ENCODE peak calls at places on chromosomes 4 and X, in five cellular contexts. One of them, this sample, is unnamed.

GRCh38 chrX:93695981-93696380 is 22.0 kb downstream of the FAM133A start:
- DNase-seq in ascending aorta: no peak
- DNase-seq in OCI-LY7: no peak
- DNase-seq in fibroblast of mammary gland: no peak
- DNase-seq in lower lobe of right lung: no peak
- DNase-seq in this sample: no peak

GRCh38 chr4:187276786-187277408 is 553.2 kb upstream of the FAT1 start:
- DNase-seq in ascending aorta: no peak
- DNase-seq in OCI-LY7: no peak
- DNase-seq in fibroblast of mammary gland: peak; percentile 38
- DNase-seq in lower lobe of right lung: no peak
- DNase-seq in this sample: no peak

GRCh38 chrX:111353810-111354209 is 58.2 kb downstream of the DCX start:
- DNase-seq in ascending aorta: no peak
- DNase-seq in OCI-LY7: no peak
- DNase-seq in fibroblast of mammary gland: peak; percentile 88
- DNase-seq in lower lobe of right lung: no peak
- DNase-seq in this sample: no peak

GRCh38 chrX:154526901-154527675 is 11.1 kb upstream of the FAM3A start:
- DNase-seq in ascending aorta: peak; percentile 87
- DNase-seq in OCI-LY7: peak; percentile 80
- DNase-seq in fibroblast of mammary gland: peak; percentile 69
- DNase-seq in lower lobe of right lung: peak; percentile 82
- DNase-seq in this sample: peak; percentile 52

GRCh38 chrX:76477352-76477751 is 49.8 kb downstream of the MAGEE1 start:
- DNase-seq in ascending aorta: no peak
- DNase-seq in OCI-LY7: no peak
- DNase-seq in fibroblast of mammary gland: no peak
- DNase-seq in lower lobe of right lung: no peak
- DNase-seq in this sample: no peak

GRCh38 chrX:73447311-73447794 is 500 bp downstream of the CDX4 start:
- DNase-seq in ascending aorta: no peak
- DNase-seq in OCI-LY7: no peak
- DNase-seq in fibroblast of mammary gland: no peak
- DNase-seq in lower lobe of right lung: no peak
- DNase-seq in this sample: no peak

GRCh38 chr4:40909363-40909876 is 159.7 kb downstream of the NSUN7 start:
- DNase-seq in ascending aorta: peak; percentile 86
- DNase-seq in OCI-LY7: no peak
- DNase-seq in fibroblast of mammary gland: peak; percentile 83
- DNase-seq in lower lobe of right lung: no peak
- DNase-seq in this sample: no peak

GRCh38 chrX:1392376-1393130 is 640 bp upstream of the SLC25A6 start:
- DNase-seq in ascending aorta: no peak
- DNase-seq in OCI-LY7: peak; percentile 69
- DNase-seq in fibroblast of mammary gland: peak; percentile 73
- DNase-seq in lower lobe of right lung: no peak
- DNase-seq in this sample: peak; percentile 50

GRCh38 chrX:111624169-111624568 is 56.8 kb upstream of the ALG13 start:
- DNase-seq in ascending aorta: no peak
- DNase-seq in OCI-LY7: no peak
- DNase-seq in fibroblast of mammary gland: no peak
- DNase-seq in lower lobe of right lung: no peak
- DNase-seq in this sample: no peak

GRCh38 chr4:5524900-5525299 is 183.5 kb downstream of the EVC2 start:
- DNase-seq in ascending aorta: no peak
- DNase-seq in OCI-LY7: no peak
- DNase-seq in fibroblast of mammary gland: peak; percentile 46
- DNase-seq in lower lobe of right lung: no peak
- DNase-seq in this sample: no peak

GRCh38 chrX:13094374-13094773 is 50.0 kb upstream of the FAM9C start:
- DNase-seq in ascending aorta: no peak
- DNase-seq in OCI-LY7: no peak
- DNase-seq in fibroblast of mammary gland: no peak
- DNase-seq in lower lobe of right lung: no peak
- DNase-seq in this sample: no peak

GRCh38 chrX:109281478-109282275 is 200.2 kb downstream of the GUCY2F start:
- DNase-seq in ascending aorta: no peak
- DNase-seq in OCI-LY7: no peak
- DNase-seq in fibroblast of mammary gland: no peak
- DNase-seq in lower lobe of right lung: no peak
- DNase-seq in this sample: no peak

GRCh38 chrX:154749856-154750255 is 1.0 kb downstream of the GAB3 start:
- DNase-seq in ascending aorta: no peak
- DNase-seq in OCI-LY7: no peak
- DNase-seq in fibroblast of mammary gland: no peak
- DNase-seq in lower lobe of right lung: no peak
- DNase-seq in this sample: no peak

GRCh38 chrX:154126101-154126500 is 17.9 kb upstream of the OPN1LW start:
- DNase-seq in ascending aorta: no peak
- DNase-seq in OCI-LY7: no peak
- DNase-seq in fibroblast of mammary gland: no peak
- DNase-seq in lower lobe of right lung: no peak
- DNase-seq in this sample: no peak

GRCh38 chr4:147370881-147371280 is 110.0 kb upstream of the EDNRA start:
- DNase-seq in ascending aorta: no peak
- DNase-seq in OCI-LY7: no peak
- DNase-seq in fibroblast of mammary gland: no peak
- DNase-seq in lower lobe of right lung: no peak
- DNase-seq in this sample: no peak

GRCh38 chr4:38136604-38137003 is 176.4 kb downstream of the PTTG2 start:
- DNase-seq in ascending aorta: no peak
- DNase-seq in OCI-LY7: no peak
- DNase-seq in fibroblast of mammary gland: no peak
- DNase-seq in lower lobe of right lung: no peak
- DNase-seq in this sample: no peak

GRCh38 chr4:15034071-15034764 is 31.9 kb downstream of the CPEB2 start:
- DNase-seq in ascending aorta: no peak
- DNase-seq in OCI-LY7: no peak
- DNase-seq in fibroblast of mammary gland: peak; percentile 45
- DNase-seq in lower lobe of right lung: no peak
- DNase-seq in this sample: no peak

GRCh38 chr4:3792813-3793212 is 26.6 kb downstream of the ADRA2C start:
- DNase-seq in ascending aorta: no peak
- DNase-seq in OCI-LY7: no peak
- DNase-seq in fibroblast of mammary gland: peak; percentile 1
- DNase-seq in lower lobe of right lung: peak; percentile 13
- DNase-seq in this sample: no peak

GRCh38 chr4:26048962-26049361 is 134.9 kb downstream of the SMIM20 start:
- DNase-seq in ascending aorta: no peak
- DNase-seq in OCI-LY7: no peak
- DNase-seq in fibroblast of mammary gland: peak; percentile 37
- DNase-seq in lower lobe of right lung: no peak
- DNase-seq in this sample: no peak

GRCh38 chrX:114798902-114799301 is 215.0 kb downstream of the HTR2C start:
- DNase-seq in ascending aorta: no peak
- DNase-seq in OCI-LY7: no peak
- DNase-seq in fibroblast of mammary gland: peak; percentile 67
- DNase-seq in lower lobe of right lung: no peak
- DNase-seq in this sample: no peak

GRCh38 chrX:134714633-134715110 is 56.4 kb upstream of the PLAC1 start:
- DNase-seq in ascending aorta: no peak
- DNase-seq in OCI-LY7: no peak
- DNase-seq in fibroblast of mammary gland: no peak
- DNase-seq in lower lobe of right lung: no peak
- DNase-seq in this sample: no peak

GRCh38 chr4:128955751-128956150 is 137.6 kb downstream of the SCLT1 start:
- DNase-seq in ascending aorta: no peak
- DNase-seq in OCI-LY7: no peak
- DNase-seq in fibroblast of mammary gland: no peak
- DNase-seq in lower lobe of right lung: no peak
- DNase-seq in this sample: no peak

GRCh38 chr4:18203936-18204335 is 182.4 kb upstream of the LCORL start:
- DNase-seq in ascending aorta: no peak
- DNase-seq in OCI-LY7: no peak
- DNase-seq in fibroblast of mammary gland: no peak
- DNase-seq in lower lobe of right lung: no peak
- DNase-seq in this sample: no peak

GRCh38 chr4:178142724-178143123 is 700.5 kb upstream of the AGA start:
- DNase-seq in ascending aorta: no peak
- DNase-seq in OCI-LY7: no peak
- DNase-seq in fibroblast of mammary gland: no peak
- DNase-seq in lower lobe of right lung: no peak
- DNase-seq in this sample: no peak

GRCh38 chr4:127667772-127668171 is 35.0 kb downstream of the INTU start:
- DNase-seq in ascending aorta: no peak
- DNase-seq in OCI-LY7: no peak
- DNase-seq in fibroblast of mammary gland: no peak
- DNase-seq in lower lobe of right lung: no peak
- DNase-seq in this sample: no peak

GRCh38 chr4:173237152-173237551 is 68.5 kb downstream of the GALNT7 start:
- DNase-seq in ascending aorta: no peak
- DNase-seq in OCI-LY7: no peak
- DNase-seq in fibroblast of mammary gland: no peak
- DNase-seq in lower lobe of right lung: no peak
- DNase-seq in this sample: no peak
- TF ChIP-seq CTCF in ascending aorta: no peak
- TF ChIP-seq CTCF in OCI-LY7: no peak
- TF ChIP-seq CTCF in fibroblast of mammary gland: no peak
- TF ChIP-seq CTCF in lower lobe of right lung: no peak
- TF ChIP-seq CTCF in this sample: no peak

GRCh38 chr4:2536193-2537010 is at the start of gene FAM193A:
- DNase-seq in ascending aorta: peak; percentile 100
- DNase-seq in OCI-LY7: peak; percentile 100
- DNase-seq in fibroblast of mammary gland: peak; percentile 99
- DNase-seq in lower lobe of right lung: peak; percentile 100
- DNase-seq in this sample: peak; percentile 100

GRCh38 chr4:2537011-2537830 is 774 bp downstream of the FAM193A start:
- DNase-seq in ascending aorta: peak; percentile 71
- DNase-seq in OCI-LY7: peak; percentile 60
- DNase-seq in fibroblast of mammary gland: peak; percentile 20
- DNase-seq in lower lobe of right lung: peak; percentile 76
- DNase-seq in this sample: peak; percentile 54

GRCh38 chr4:2534904-2535385 is 1.5 kb upstream of the FAM193A start:
- DNase-seq in ascending aorta: peak; percentile 56
- DNase-seq in OCI-LY7: no peak
- DNase-seq in fibroblast of mammary gland: no peak
- DNase-seq in lower lobe of right lung: no peak
- DNase-seq in this sample: no peak

GRCh38 chr4:2535386-2536192 is 858 bp upstream of the FAM193A start:
- DNase-seq in ascending aorta: peak; percentile 76
- DNase-seq in OCI-LY7: peak; percentile 84
- DNase-seq in fibroblast of mammary gland: peak; percentile 26
- DNase-seq in lower lobe of right lung: peak; percentile 69
- DNase-seq in this sample: peak; percentile 71
- TF ChIP-seq CTCF in ascending aorta: no peak
- TF ChIP-seq CTCF in OCI-LY7: peak; percentile 67
- TF ChIP-seq CTCF in fibroblast of mammary gland: peak; percentile 4
- TF ChIP-seq CTCF in lower lobe of right lung: no peak
- TF ChIP-seq CTCF in this sample: peak; percentile 25

DNA sequence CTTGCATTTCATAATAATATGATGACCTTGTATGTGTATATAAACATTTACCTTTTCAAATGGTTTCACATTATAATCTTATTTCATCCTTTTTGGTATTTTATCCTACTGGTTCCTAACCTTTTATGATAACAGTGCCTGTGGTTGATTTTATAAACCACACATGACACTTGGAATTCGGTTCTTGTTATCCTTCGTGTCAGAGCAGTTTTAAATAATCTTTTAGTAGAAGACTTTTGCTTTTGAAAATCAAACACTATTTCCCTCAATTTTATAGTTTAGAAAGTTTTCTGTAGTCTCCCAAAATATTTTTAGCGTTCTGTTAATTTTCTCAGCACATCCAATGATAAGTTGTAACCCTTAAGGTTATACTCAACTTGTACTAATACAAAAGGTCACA is 676.8 kb downstream of the RAPGEF2 start:
- DNase-seq in ascending aorta: no peak
- DNase-seq in OCI-LY7: no peak
- DNase-seq in fibroblast of mammary gland: no peak
- DNase-seq in lower lobe of right lung: no peak
- DNase-seq in this sample: no peak
- TF ChIP-seq CTCF in ascending aorta: no peak
- TF ChIP-seq CTCF in OCI-LY7: no peak
- TF ChIP-seq CTCF in fibroblast of mammary gland: no peak
- TF ChIP-seq CTCF in lower lobe of right lung: no peak
- TF ChIP-seq CTCF in this sample: no peak

GRCh38 chr4:13327991-13328390 is 156.1 kb downstream of the RAB28 start:
- DNase-seq in ascending aorta: no peak
- DNase-seq in OCI-LY7: no peak
- DNase-seq in fibroblast of mammary gland: peak; percentile 53
- DNase-seq in lower lobe of right lung: no peak
- DNase-seq in this sample: no peak
- TF ChIP-seq CTCF in ascending aorta: no peak
- TF ChIP-seq CTCF in OCI-LY7: no peak
- TF ChIP-seq CTCF in fibroblast of mammary gland: no peak
- TF ChIP-seq CTCF in lower lobe of right lung: no peak
- TF ChIP-seq CTCF in this sample: no peak

GRCh38 chrX:33272986-33273385 is 61.6 kb upstream of the DMD start:
- DNase-seq in ascending aorta: no peak
- DNase-seq in OCI-LY7: no peak
- DNase-seq in fibroblast of mammary gland: no peak
- DNase-seq in lower lobe of right lung: no peak
- DNase-seq in this sample: no peak
- TF ChIP-seq CTCF in ascending aorta: no peak
- TF ChIP-seq CTCF in OCI-LY7: no peak
- TF ChIP-seq CTCF in fibroblast of mammary gland: no peak
- TF ChIP-seq CTCF in lower lobe of right lung: no peak
- TF ChIP-seq CTCF in this sample: no peak

GRCh38 chrX:3545901-3546300 is 167.5 kb downstream of the PRKX start:
- DNase-seq in ascending aorta: no peak
- DNase-seq in OCI-LY7: no peak
- DNase-seq in fibroblast of mammary gland: no peak
- DNase-seq in lower lobe of right lung: no peak
- DNase-seq in this sample: no peak
- TF ChIP-seq CTCF in ascending aorta: no peak
- TF ChIP-seq CTCF in OCI-LY7: no peak
- TF ChIP-seq CTCF in fibroblast of mammary gland: no peak
- TF ChIP-seq CTCF in lower lobe of right lung: no peak
- TF ChIP-seq CTCF in this sample: no peak

DNA sequence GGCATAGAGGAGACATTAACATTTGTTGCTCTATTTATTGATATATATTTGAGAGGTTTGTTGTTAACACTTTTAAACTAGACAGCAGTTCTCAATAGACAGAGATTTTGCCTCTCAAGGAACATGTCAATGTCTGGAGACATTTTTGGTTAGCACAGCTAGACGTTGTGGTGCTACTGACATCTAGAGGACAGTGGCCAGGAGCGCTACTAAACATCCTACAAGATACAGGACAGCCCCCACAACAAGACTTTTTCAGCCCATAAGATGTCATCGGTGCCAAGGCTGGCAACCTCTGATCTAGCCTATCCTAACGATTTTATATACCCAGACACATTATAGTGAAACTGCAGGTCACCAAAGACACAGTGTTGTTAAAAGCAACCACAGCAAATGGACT is 18.4 kb upstream of the CTSO start:
- DNase-seq in ascending aorta: no peak
- DNase-seq in OCI-LY7: no peak
- DNase-seq in fibroblast of mammary gland: peak; percentile 67
- DNase-seq in lower lobe of right lung: no peak
- DNase-seq in this sample: no peak
- TF ChIP-seq CTCF in ascending aorta: no peak
- TF ChIP-seq CTCF in OCI-LY7: peak; percentile 43
- TF ChIP-seq CTCF in fibroblast of mammary gland: peak; percentile 62
- TF ChIP-seq CTCF in lower lobe of right lung: peak; percentile 15
- TF ChIP-seq CTCF in this sample: peak; percentile 17

This sample was measured in CD14-positive monocyte.